ENCODE peak calls at places on chromosomes 2 and 18, in seven cellular contexts. E is dorsolateral prefrontal cortex, D is adrenal gland, G is A549, T is GM12865, N is astrocyte, R is A673. I is an unnamed sample.

GRCh38 chr2:150601280-150602038 is 114.0 kb upstream of the RND3 start:
- DNase-seq in T (no peak), R (no peak), N (peak), G (peak), D (no peak), E (no peak), I (no peak)

GRCh38 chr2:205675861-205676516 is 6.3 kb upstream of the NRP2 start:
- DNase-seq in D (peak), T (peak), G (peak), E (no peak), R (peak), N (no peak), I (peak)

GRCh38 chr18:13562494-13563029 is 163.8 kb downstream of the FAM210A start:
- DNase-seq in E (no peak), D (no peak), N (no peak), G (no peak), R (no peak), T (peak), I (no peak)

GRCh38 chr18:72830109-72830508 is 37.7 kb downstream of the NETO1 start:
- DNase-seq in E (peak), D (no peak), G (peak), R (peak), N (peak), T (no peak), I (no peak)

GRCh38 chr2:241808701-241809382 is at the start of gene NEU4:
- DNase-seq in D (no peak), R (peak), E (peak), N (no peak), G (no peak), T (no peak), I (no peak)

GRCh38 chr2:150484461-150484931 is 3.0 kb downstream of the RND3 start:
- DNase-seq in D (no peak), T (no peak), G (no peak), N (no peak), E (no peak), R (no peak), I (peak)

GRCh38 chr2:85887566-85888019 is 1.2 kb downstream of the ST3GAL5 start:
- DNase-seq in G (peak), E (peak), N (no peak), D (peak), T (peak), R (peak), I (peak)

GRCh38 chr2:163351966-163352365 is 383.8 kb downstream of the FIGN start:
- DNase-seq in D (no peak), N (no peak), R (no peak), T (no peak), G (no peak), E (no peak), I (no peak)

GRCh38 chr2:74436804-74437695 is 4.7 kb downstream of the RTKN start:
- DNase-seq in R (peak), G (no peak), E (no peak), D (no peak), N (no peak), T (no peak), I (no peak)

GRCh38 chr18:78743078-78743477 is 236.5 kb upstream of the SALL3 start:
- DNase-seq in D (no peak), G (no peak), T (no peak), E (peak), R (no peak), N (no peak), I (no peak)

GRCh38 chr2:240247868-240248820 is 107.7 kb upstream of the OTOS start:
- DNase-seq in T (no peak), E (no peak), N (no peak), R (no peak), G (no peak), D (no peak), I (no peak)

GRCh38 chr2:96907405-96908041 is 37.6 kb upstream of the SEMA4C start:
- DNase-seq in R (no peak), G (no peak), T (no peak), E (no peak), D (no peak), N (peak), I (peak)

GRCh38 chr2:28084564-28084963 is 194.0 kb downstream of the BABAM2 start:
- DNase-seq in T (no peak), R (no peak), E (no peak), D (no peak), N (peak), G (peak), I (no peak)

GRCh38 chr2:58341047-58341446 is 99.9 kb upstream of the FANCL start:
- DNase-seq in T (peak), G (peak), N (no peak), D (no peak), E (no peak), R (no peak), I (no peak)

GRCh38 chr2:176454893-176455810 is 185.9 kb downstream of the MTX2 start:
- DNase-seq in T (peak), N (peak), D (peak), R (peak), E (peak), G (peak), I (peak)

GRCh38 chr2:151051584-151052220 is 210.0 kb downstream of the RBM43 start:
- DNase-seq in T (peak), E (no peak), G (peak), D (peak), N (no peak), R (peak), I (peak)

GRCh38 chr2:144518744-144519596 is 949 bp downstream of the ZEB2 start:
- DNase-seq in E (no peak), D (no peak), R (peak), N (no peak), T (peak), G (no peak), I (no peak)

GRCh38 chr18:77164026-77164425 is 31.4 kb upstream of the MBP start:
- DNase-seq in T (no peak), E (no peak), D (no peak), N (no peak), R (no peak), G (no peak), I (no peak)

GRCh38 chr2:175806115-175806470 is 196.0 kb downstream of the LNPK start:
- DNase-seq in N (peak), E (no peak), G (no peak), T (no peak), R (no peak), D (no peak), I (no peak)

GRCh38 chr2:95278051-95278471 is 3.8 kb downstream of the PROM2 start:
- DNase-seq in T (no peak), D (no peak), R (no peak), E (peak), N (peak), G (no peak), I (peak)

GRCh38 chr2:134432438-134432883 is 178.6 kb downstream of the MGAT5 start:
- DNase-seq in R (no peak), D (no peak), E (no peak), N (no peak), G (peak), T (no peak), I (no peak)

GRCh38 chr2:3620834-3621233 is 25.9 kb downstream of the COLEC11 start:
- DNase-seq in T (no peak), D (no peak), R (no peak), G (no peak), E (no peak), N (peak), I (no peak)

GRCh38 chr18:67742954-67743353 is 226.4 kb upstream of the DSEL start:
- DNase-seq in D (no peak), T (no peak), N (no peak), R (no peak), G (no peak), E (no peak), I (no peak)

GRCh38 chr2:131646669-131647297 is 119.1 kb downstream of the CCDC74A start:
- DNase-seq in G (no peak), D (no peak), E (no peak), N (no peak), T (no peak), R (no peak), I (no peak)

GRCh38 chr2:33526132-33526531 is 49.7 kb downstream of the RASGRP3 start:
- DNase-seq in G (no peak), T (no peak), N (peak), E (no peak), D (no peak), R (no peak), I (no peak)

GRCh38 chr2:239943991-239944441 is 81.1 kb downstream of the NDUFA10 start:
- DNase-seq in N (no peak), D (no peak), T (no peak), E (peak), R (no peak), G (no peak), I (no peak)

GRCh38 chr2:30266051-30266621 is 34.8 kb downstream of the LBH start:
- DNase-seq in N (no peak), D (no peak), R (no peak), E (no peak), G (no peak), T (peak), I (no peak)

GRCh38 chr2:37737507-37737906 is 66.1 kb upstream of the CDC42EP3 start:
- DNase-seq in G (no peak), N (peak), R (no peak), D (no peak), E (no peak), T (no peak), I (peak)

GRCh38 chr2:6827516-6828298 is 38.0 kb downstream of the CMPK2 start:
- DNase-seq in E (no peak), D (no peak), T (no peak), R (no peak), N (no peak), G (no peak), I (no peak)

GRCh38 chr18:59748628-59749360 is 51.6 kb upstream of the CCBE1 start:
- DNase-seq in R (no peak), D (no peak), G (peak), E (no peak), N (peak), T (no peak), I (peak)

DNA sequence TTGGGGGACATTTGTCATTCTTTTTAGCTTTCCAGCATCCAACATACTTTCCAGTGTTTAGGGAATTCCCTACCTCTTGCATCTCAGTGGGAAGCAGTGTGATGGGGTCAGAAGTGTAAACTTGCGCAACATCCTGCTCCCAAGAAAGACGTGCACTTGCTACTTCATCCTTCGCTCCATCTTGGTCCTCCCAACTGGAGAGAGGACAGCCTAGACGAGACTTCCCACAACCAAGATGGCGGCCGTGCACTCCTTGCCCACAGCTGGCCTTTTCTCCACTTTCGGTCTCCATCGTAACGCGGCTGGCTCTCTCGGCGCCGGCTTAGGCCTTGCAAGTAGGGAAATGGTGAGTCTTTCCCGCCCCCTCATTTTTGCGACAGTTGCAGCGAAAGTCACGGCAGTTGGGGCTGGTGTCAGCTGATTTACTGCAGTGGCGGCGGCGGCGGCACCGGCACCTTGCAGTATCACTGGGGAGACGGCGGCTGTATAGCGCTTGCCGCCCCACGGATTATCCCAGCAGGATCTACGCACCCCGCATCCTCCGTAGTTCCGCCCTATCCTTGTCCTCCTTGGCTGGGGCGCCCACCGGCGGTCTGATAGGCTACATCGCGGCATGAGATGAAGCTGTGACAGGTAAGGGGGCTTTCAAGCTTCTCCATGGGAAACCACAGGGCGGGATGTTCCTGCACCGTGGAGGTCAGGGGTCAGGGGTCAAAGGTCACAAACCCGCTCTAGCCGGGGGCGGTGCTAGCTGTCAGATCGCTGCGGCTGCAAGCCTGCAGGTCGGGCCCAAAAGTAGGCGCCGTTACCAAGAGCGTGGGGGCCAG is at the start of gene WDR7:
- DNase-seq in E (peak), D (peak), G (peak), N (peak), R (peak), T (peak), I (peak)
- TF ChIP-seq CTCF in E (no peak), D (no peak), G (no peak), N (no peak), R (no peak), T (no peak), I (no peak)

GRCh38 chr2:61141151-61141550 is 20.8 kb upstream of the C2orf74 start:
- DNase-seq in G (no peak), E (no peak), D (no peak), R (no peak), N (no peak), T (no peak), I (no peak)

GRCh38 chr2:61138859-61139258 is 23.1 kb upstream of the C2orf74 start:
- DNase-seq in R (no peak), G (no peak), E (no peak), T (no peak), N (no peak), D (no peak), I (no peak)

GRCh38 chr2:61134141-61134540 is 27.8 kb upstream of the C2orf74 start:
- DNase-seq in E (no peak), D (no peak), R (no peak), T (no peak), N (peak), G (no peak), I (no peak)

DNA sequence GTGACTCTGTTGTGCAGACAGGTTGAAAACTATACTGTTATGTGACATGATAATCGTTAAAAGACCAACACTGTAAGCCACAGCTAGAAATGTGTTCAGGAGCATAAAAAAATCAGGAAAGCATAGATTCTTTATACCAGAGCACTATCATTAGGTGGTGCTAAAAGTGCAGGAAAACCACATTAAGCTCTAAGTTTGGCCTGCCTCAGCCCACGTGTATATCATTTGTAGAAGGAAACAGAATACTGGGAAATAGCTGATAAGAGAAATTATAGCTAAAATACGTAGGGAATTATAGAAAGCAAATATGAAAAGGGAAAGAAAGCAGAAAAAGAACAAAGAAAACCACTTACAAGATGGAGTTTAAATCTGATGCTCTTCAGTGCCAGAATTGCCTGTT is 26.5 kb upstream of the C2orf74 start:
- DNase-seq in D (no peak), T (no peak), R (peak), N (peak), E (no peak), G (peak), I (peak)
- TF ChIP-seq CTCF in D (peak), T (no peak), R (peak), N (peak), E (peak), G (peak), I (peak)

GRCh38 chr18:58140366-58141325 is 96.6 kb downstream of the NEDD4L start:
- DNase-seq in D (peak), E (no peak), T (no peak), G (no peak), R (no peak), N (no peak), I (no peak)
- TF ChIP-seq CTCF in D (peak), E (peak), T (no peak), G (no peak), R (peak), N (no peak), I (peak)

GRCh38 chr2:224929512-224929911 is 112.8 kb downstream of the DOCK10 start:
- DNase-seq in E (no peak), D (no peak), N (no peak), G (no peak), R (no peak), T (no peak), I (no peak)

GRCh38 chr2:224933416-224933815 is 108.9 kb downstream of the DOCK10 start:
- DNase-seq in R (no peak), G (no peak), D (no peak), E (no peak), N (no peak), T (no peak), I (no peak)

GRCh38 chr2:224930124-224930523 is 112.1 kb downstream of the DOCK10 start:
- DNase-seq in G (no peak), E (no peak), T (no peak), D (no peak), N (no peak), R (no peak), I (no peak)

GRCh38 chr2:224931956-224932355 is 110.3 kb downstream of the DOCK10 start:
- DNase-seq in T (no peak), N (no peak), G (no peak), R (no peak), D (no peak), E (no peak), I (no peak)

DNA sequence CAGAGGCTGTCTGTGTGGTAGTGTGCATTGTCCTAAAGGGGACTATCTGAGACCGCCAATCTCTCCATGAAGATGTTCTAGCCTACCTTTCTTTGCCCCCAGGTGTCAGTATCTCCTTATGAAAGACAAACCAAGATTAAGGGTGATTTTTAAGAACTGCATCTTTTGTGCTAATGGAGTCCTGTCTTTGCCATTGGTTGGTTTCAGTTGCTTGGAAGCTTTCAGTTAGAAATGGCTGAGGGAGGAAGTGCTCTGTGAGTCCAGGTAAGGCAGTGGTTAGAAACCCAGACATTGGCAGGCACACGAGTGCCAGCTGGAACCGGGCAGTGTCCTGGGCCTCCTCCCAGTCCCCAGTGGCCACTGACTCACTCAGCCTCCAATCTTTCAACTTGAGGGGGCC is 111.3 kb downstream of the DOCK10 start:
- DNase-seq in E (no peak), R (no peak), G (no peak), T (no peak), D (no peak), N (no peak), I (no peak)
- TF ChIP-seq CTCF in E (no peak), R (no peak), G (peak), T (peak), D (no peak), N (no peak), I (peak)

GRCh38 chr18:41410007-41410406 is 545.0 kb upstream of the PIK3C3 start:
- DNase-seq in G (no peak), R (peak), T (no peak), D (no peak), E (no peak), N (no peak), I (no peak)
- TF ChIP-seq CTCF in G (no peak), R (no peak), T (no peak), D (no peak), E (no peak), N (no peak), I (no peak)

DNA sequence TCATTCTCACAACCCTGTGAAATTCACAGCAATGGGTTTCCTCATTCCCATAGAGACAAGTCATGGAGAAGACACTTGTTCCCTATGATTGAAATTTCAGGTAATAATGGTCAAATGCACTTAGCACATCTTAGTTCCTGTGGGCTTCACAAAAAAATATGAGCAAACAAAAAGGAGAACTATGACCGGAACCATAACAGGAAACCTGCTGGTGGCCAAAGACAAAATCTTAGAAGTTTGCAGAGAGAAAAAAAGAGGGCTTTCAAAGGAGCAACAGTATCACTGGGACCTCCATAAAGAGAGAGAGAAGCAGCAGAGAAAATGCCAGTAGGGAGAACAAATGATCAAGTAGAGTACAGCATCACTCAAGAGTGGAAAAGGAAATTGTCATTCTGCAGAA is 138.9 kb upstream of the APCDD1 start:
- DNase-seq in T (no peak), E (no peak), R (no peak), G (no peak), D (no peak), N (no peak), I (no peak)
- TF ChIP-seq CTCF in T (no peak), E (no peak), R (no peak), G (no peak), D (no peak), N (no peak), I (no peak)

DNA sequence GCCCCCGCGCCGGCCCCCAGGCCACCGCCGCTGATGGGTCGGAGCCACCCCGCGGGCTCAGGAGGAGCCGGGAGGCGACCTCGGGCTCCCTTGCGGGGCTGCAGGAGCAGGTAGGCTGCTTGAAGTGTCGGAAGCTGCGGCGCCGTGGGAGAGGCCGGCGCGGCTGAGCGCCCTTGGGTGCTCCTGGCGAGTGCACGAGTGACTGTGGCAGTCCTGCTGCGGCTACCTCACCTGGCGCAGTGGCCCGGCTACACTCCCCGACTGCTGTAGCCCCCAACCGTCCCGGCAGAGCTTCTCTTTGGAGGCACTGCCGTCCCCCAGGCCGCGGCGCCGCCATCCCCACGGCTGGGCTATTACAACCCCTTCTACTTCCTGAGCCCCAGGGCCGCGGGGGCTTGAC is 10.0 kb upstream of the LYPD6 start:
- DNase-seq in N (no peak), E (no peak), T (no peak), G (no peak), D (no peak), R (no peak), I (no peak)
- TF ChIP-seq CTCF in N (no peak), E (no peak), T (no peak), G (no peak), D (no peak), R (no peak), I (no peak)

GRCh38 chr2:213149949-213150314 is 1.5 kb downstream of the IKZF2 start:
- DNase-seq in G (no peak), E (no peak), D (no peak), N (no peak), T (no peak), R (no peak), I (no peak)

GRCh38 chr2:213148572-213149331 is 2.7 kb downstream of the IKZF2 start:
- DNase-seq in D (no peak), N (no peak), R (peak), G (no peak), E (no peak), T (peak), I (no peak)

GRCh38 chr2:213150315-213150951 is 979 bp downstream of the IKZF2 start:
- DNase-seq in R (peak), T (peak), N (peak), G (no peak), D (peak), E (no peak), I (no peak)

GRCh38 chr2:213147550-213147949 is 3.9 kb downstream of the IKZF2 start:
- DNase-seq in D (no peak), R (peak), G (no peak), T (peak), E (no peak), N (no peak), I (no peak)

GRCh38 chr2:213149332-213149875 is 2.0 kb downstream of the IKZF2 start:
- DNase-seq in R (peak), E (no peak), G (no peak), D (no peak), T (peak), N (peak), I (no peak)
- TF ChIP-seq CTCF in R (peak), E (no peak), G (no peak), D (peak), T (no peak), N (no peak), I (peak)

I was measured in HFFc6.